ENCODE peak calls at places on chromosomes 16 and 17, in ten cellular contexts. One of them, this sample, is unnamed.

GRCh38 chr16:88886915-88887521 is 20.6 kb upstream of the PABPN1L start:
- DNase-seq in kidney epithelial cell: no peak
- DNase-seq in immature natural killer cell: no peak
- DNase-seq in AG10803: peak
- DNase-seq in lung: peak
- DNase-seq in activated T-helper 2 cell treated with anti-CD3 and anti-CD28 coated beads, Interferon-gamma antibody, Interleukin-2, Interleukin-4, amounts not matched to agents 10 μg/mL and 5 μg/mL and 100 μg/mL, durations not matched to agents 14 hours and 24 hours and 36 hours: no peak
- DNase-seq in GOT3: no peak
- DNase-seq in activated naive CD8-positive, alpha-beta T cell treated with anti-CD3 and anti-CD28 coated beads, Interleukin-2, amount 50 U/mL, for 16 hours: no peak
- DNase-seq in ascending aorta: no peak
- DNase-seq in T-cell: no peak
- DNase-seq in this sample: peak

GRCh38 chr17:69651921-69652320 is 237.4 kb downstream of the MAP2K6 start:
- DNase-seq in kidney epithelial cell: no peak
- DNase-seq in immature natural killer cell: no peak
- DNase-seq in AG10803: peak
- DNase-seq in lung: no peak
- DNase-seq in activated T-helper 2 cell treated with anti-CD3 and anti-CD28 coated beads, Interferon-gamma antibody, Interleukin-2, Interleukin-4, amounts not matched to agents 10 μg/mL and 5 μg/mL and 100 μg/mL, durations not matched to agents 14 hours and 24 hours and 36 hours: no peak
- DNase-seq in GOT3: no peak
- DNase-seq in activated naive CD8-positive, alpha-beta T cell treated with anti-CD3 and anti-CD28 coated beads, Interleukin-2, amount 50 U/mL, for 16 hours: no peak
- DNase-seq in ascending aorta: no peak
- DNase-seq in T-cell: no peak
- DNase-seq in this sample: no peak

GRCh38 chr17:17518019-17518418 is 21.8 kb upstream of the RASD1 start:
- DNase-seq in kidney epithelial cell: no peak
- DNase-seq in immature natural killer cell: no peak
- DNase-seq in AG10803: no peak
- DNase-seq in lung: no peak
- DNase-seq in activated T-helper 2 cell treated with anti-CD3 and anti-CD28 coated beads, Interferon-gamma antibody, Interleukin-2, Interleukin-4, amounts not matched to agents 10 μg/mL and 5 μg/mL and 100 μg/mL, durations not matched to agents 14 hours and 24 hours and 36 hours: no peak
- DNase-seq in GOT3: no peak
- DNase-seq in activated naive CD8-positive, alpha-beta T cell treated with anti-CD3 and anti-CD28 coated beads, Interleukin-2, amount 50 U/mL, for 16 hours: no peak
- DNase-seq in ascending aorta: no peak
- DNase-seq in T-cell: no peak
- DNase-seq in this sample: no peak

GRCh38 chr17:71114911-71115668 is 945.8 kb downstream of the KCNJ2 start:
- DNase-seq in kidney epithelial cell: no peak
- DNase-seq in immature natural killer cell: no peak
- DNase-seq in AG10803: no peak
- DNase-seq in lung: no peak
- DNase-seq in activated T-helper 2 cell treated with anti-CD3 and anti-CD28 coated beads, Interferon-gamma antibody, Interleukin-2, Interleukin-4, amounts not matched to agents 10 μg/mL and 5 μg/mL and 100 μg/mL, durations not matched to agents 14 hours and 24 hours and 36 hours: no peak
- DNase-seq in GOT3: no peak
- DNase-seq in activated naive CD8-positive, alpha-beta T cell treated with anti-CD3 and anti-CD28 coated beads, Interleukin-2, amount 50 U/mL, for 16 hours: no peak
- DNase-seq in ascending aorta: no peak
- DNase-seq in T-cell: no peak
- DNase-seq in this sample: no peak

GRCh38 chr17:83128306-83129240 is 49.2 kb downstream of the METRNL start:
- DNase-seq in kidney epithelial cell: no peak
- DNase-seq in immature natural killer cell: no peak
- DNase-seq in AG10803: no peak
- DNase-seq in lung: no peak
- DNase-seq in activated T-helper 2 cell treated with anti-CD3 and anti-CD28 coated beads, Interferon-gamma antibody, Interleukin-2, Interleukin-4, amounts not matched to agents 10 μg/mL and 5 μg/mL and 100 μg/mL, durations not matched to agents 14 hours and 24 hours and 36 hours: no peak
- DNase-seq in GOT3: no peak
- DNase-seq in activated naive CD8-positive, alpha-beta T cell treated with anti-CD3 and anti-CD28 coated beads, Interleukin-2, amount 50 U/mL, for 16 hours: no peak
- DNase-seq in ascending aorta: peak
- DNase-seq in T-cell: no peak
- DNase-seq in this sample: no peak

GRCh38 chr16:89018605-89019158 is 41.7 kb upstream of the CBFA2T3 start:
- DNase-seq in kidney epithelial cell: no peak
- DNase-seq in immature natural killer cell: no peak
- DNase-seq in AG10803: peak
- DNase-seq in lung: no peak
- DNase-seq in activated T-helper 2 cell treated with anti-CD3 and anti-CD28 coated beads, Interferon-gamma antibody, Interleukin-2, Interleukin-4, amounts not matched to agents 10 μg/mL and 5 μg/mL and 100 μg/mL, durations not matched to agents 14 hours and 24 hours and 36 hours: no peak
- DNase-seq in GOT3: no peak
- DNase-seq in activated naive CD8-positive, alpha-beta T cell treated with anti-CD3 and anti-CD28 coated beads, Interleukin-2, amount 50 U/mL, for 16 hours: no peak
- DNase-seq in ascending aorta: no peak
- DNase-seq in T-cell: no peak
- DNase-seq in this sample: no peak

GRCh38 chr17:18356624-18357023 is 6.7 kb downstream of the SHMT1 start:
- DNase-seq in kidney epithelial cell: no peak
- DNase-seq in immature natural killer cell: no peak
- DNase-seq in AG10803: peak
- DNase-seq in lung: peak
- DNase-seq in activated T-helper 2 cell treated with anti-CD3 and anti-CD28 coated beads, Interferon-gamma antibody, Interleukin-2, Interleukin-4, amounts not matched to agents 10 μg/mL and 5 μg/mL and 100 μg/mL, durations not matched to agents 14 hours and 24 hours and 36 hours: no peak
- DNase-seq in GOT3: no peak
- DNase-seq in activated naive CD8-positive, alpha-beta T cell treated with anti-CD3 and anti-CD28 coated beads, Interleukin-2, amount 50 U/mL, for 16 hours: no peak
- DNase-seq in ascending aorta: no peak
- DNase-seq in T-cell: no peak
- DNase-seq in this sample: no peak

GRCh38 chr17:18026408-18026776 is 12.6 kb downstream of the ATPAF2 start:
- DNase-seq in kidney epithelial cell: no peak
- DNase-seq in immature natural killer cell: peak
- DNase-seq in AG10803: peak
- DNase-seq in lung: no peak
- DNase-seq in activated T-helper 2 cell treated with anti-CD3 and anti-CD28 coated beads, Interferon-gamma antibody, Interleukin-2, Interleukin-4, amounts not matched to agents 10 μg/mL and 5 μg/mL and 100 μg/mL, durations not matched to agents 14 hours and 24 hours and 36 hours: no peak
- DNase-seq in GOT3: peak
- DNase-seq in activated naive CD8-positive, alpha-beta T cell treated with anti-CD3 and anti-CD28 coated beads, Interleukin-2, amount 50 U/mL, for 16 hours: no peak
- DNase-seq in ascending aorta: peak
- DNase-seq in T-cell: peak
- DNase-seq in this sample: no peak

GRCh38 chr17:32936894-32937500 is 9.0 kb downstream of the TMEM98 start:
- DNase-seq in kidney epithelial cell: peak
- DNase-seq in immature natural killer cell: peak
- DNase-seq in AG10803: peak
- DNase-seq in lung: peak
- DNase-seq in activated T-helper 2 cell treated with anti-CD3 and anti-CD28 coated beads, Interferon-gamma antibody, Interleukin-2, Interleukin-4, amounts not matched to agents 10 μg/mL and 5 μg/mL and 100 μg/mL, durations not matched to agents 14 hours and 24 hours and 36 hours: peak
- DNase-seq in GOT3: no peak
- DNase-seq in activated naive CD8-positive, alpha-beta T cell treated with anti-CD3 and anti-CD28 coated beads, Interleukin-2, amount 50 U/mL, for 16 hours: peak
- DNase-seq in ascending aorta: peak
- DNase-seq in T-cell: peak
- DNase-seq in this sample: peak

GRCh38 chr17:79939755-79940154 is 95.9 kb downstream of the TBC1D16 start:
- DNase-seq in kidney epithelial cell: no peak
- DNase-seq in immature natural killer cell: no peak
- DNase-seq in AG10803: no peak
- DNase-seq in lung: no peak
- DNase-seq in activated T-helper 2 cell treated with anti-CD3 and anti-CD28 coated beads, Interferon-gamma antibody, Interleukin-2, Interleukin-4, amounts not matched to agents 10 μg/mL and 5 μg/mL and 100 μg/mL, durations not matched to agents 14 hours and 24 hours and 36 hours: no peak
- DNase-seq in GOT3: no peak
- DNase-seq in activated naive CD8-positive, alpha-beta T cell treated with anti-CD3 and anti-CD28 coated beads, Interleukin-2, amount 50 U/mL, for 16 hours: no peak
- DNase-seq in ascending aorta: no peak
- DNase-seq in T-cell: no peak
- DNase-seq in this sample: no peak

GRCh38 chr17:45223541-45224528 is 2.1 kb downstream of the FMNL1 start:
- DNase-seq in kidney epithelial cell: no peak
- DNase-seq in immature natural killer cell: peak
- DNase-seq in AG10803: no peak
- DNase-seq in lung: no peak
- DNase-seq in activated T-helper 2 cell treated with anti-CD3 and anti-CD28 coated beads, Interferon-gamma antibody, Interleukin-2, Interleukin-4, amounts not matched to agents 10 μg/mL and 5 μg/mL and 100 μg/mL, durations not matched to agents 14 hours and 24 hours and 36 hours: peak
- DNase-seq in GOT3: no peak
- DNase-seq in activated naive CD8-positive, alpha-beta T cell treated with anti-CD3 and anti-CD28 coated beads, Interleukin-2, amount 50 U/mL, for 16 hours: no peak
- DNase-seq in ascending aorta: peak
- DNase-seq in T-cell: no peak
- DNase-seq in this sample: no peak

GRCh38 chr16:70331588-70332358 is 14.9 kb upstream of the DDX19A start:
- DNase-seq in kidney epithelial cell: no peak
- DNase-seq in immature natural killer cell: no peak
- DNase-seq in AG10803: no peak
- DNase-seq in lung: no peak
- DNase-seq in activated T-helper 2 cell treated with anti-CD3 and anti-CD28 coated beads, Interferon-gamma antibody, Interleukin-2, Interleukin-4, amounts not matched to agents 10 μg/mL and 5 μg/mL and 100 μg/mL, durations not matched to agents 14 hours and 24 hours and 36 hours: no peak
- DNase-seq in GOT3: no peak
- DNase-seq in activated naive CD8-positive, alpha-beta T cell treated with anti-CD3 and anti-CD28 coated beads, Interleukin-2, amount 50 U/mL, for 16 hours: no peak
- DNase-seq in ascending aorta: no peak
- DNase-seq in T-cell: peak
- DNase-seq in this sample: no peak

GRCh38 chr16:15644306-15644961 is 1.5 kb upstream of the MARF1 start:
- DNase-seq in kidney epithelial cell: no peak
- DNase-seq in immature natural killer cell: no peak
- DNase-seq in AG10803: peak
- DNase-seq in lung: no peak
- DNase-seq in activated T-helper 2 cell treated with anti-CD3 and anti-CD28 coated beads, Interferon-gamma antibody, Interleukin-2, Interleukin-4, amounts not matched to agents 10 μg/mL and 5 μg/mL and 100 μg/mL, durations not matched to agents 14 hours and 24 hours and 36 hours: no peak
- DNase-seq in GOT3: no peak
- DNase-seq in activated naive CD8-positive, alpha-beta T cell treated with anti-CD3 and anti-CD28 coated beads, Interleukin-2, amount 50 U/mL, for 16 hours: no peak
- DNase-seq in ascending aorta: no peak
- DNase-seq in T-cell: no peak
- DNase-seq in this sample: no peak

GRCh38 chr17:72702136-72702735 is 390.3 kb downstream of the SLC39A11 start:
- DNase-seq in kidney epithelial cell: no peak
- DNase-seq in immature natural killer cell: no peak
- DNase-seq in AG10803: peak
- DNase-seq in lung: no peak
- DNase-seq in activated T-helper 2 cell treated with anti-CD3 and anti-CD28 coated beads, Interferon-gamma antibody, Interleukin-2, Interleukin-4, amounts not matched to agents 10 μg/mL and 5 μg/mL and 100 μg/mL, durations not matched to agents 14 hours and 24 hours and 36 hours: no peak
- DNase-seq in GOT3: no peak
- DNase-seq in activated naive CD8-positive, alpha-beta T cell treated with anti-CD3 and anti-CD28 coated beads, Interleukin-2, amount 50 U/mL, for 16 hours: no peak
- DNase-seq in ascending aorta: no peak
- DNase-seq in T-cell: no peak
- DNase-seq in this sample: no peak

GRCh38 chr16:50835358-50836060 is 93.6 kb downstream of the CYLD start:
- DNase-seq in kidney epithelial cell: no peak
- DNase-seq in immature natural killer cell: no peak
- DNase-seq in AG10803: no peak
- DNase-seq in lung: no peak
- DNase-seq in activated T-helper 2 cell treated with anti-CD3 and anti-CD28 coated beads, Interferon-gamma antibody, Interleukin-2, Interleukin-4, amounts not matched to agents 10 μg/mL and 5 μg/mL and 100 μg/mL, durations not matched to agents 14 hours and 24 hours and 36 hours: no peak
- DNase-seq in GOT3: no peak
- DNase-seq in activated naive CD8-positive, alpha-beta T cell treated with anti-CD3 and anti-CD28 coated beads, Interleukin-2, amount 50 U/mL, for 16 hours: no peak
- DNase-seq in ascending aorta: peak
- DNase-seq in T-cell: no peak
- DNase-seq in this sample: peak

GRCh38 chr17:57995076-57995956 is 7.3 kb upstream of the VEZF1 start:
- DNase-seq in kidney epithelial cell: no peak
- DNase-seq in immature natural killer cell: peak
- DNase-seq in AG10803: peak
- DNase-seq in lung: peak
- DNase-seq in activated T-helper 2 cell treated with anti-CD3 and anti-CD28 coated beads, Interferon-gamma antibody, Interleukin-2, Interleukin-4, amounts not matched to agents 10 μg/mL and 5 μg/mL and 100 μg/mL, durations not matched to agents 14 hours and 24 hours and 36 hours: peak
- DNase-seq in GOT3: peak
- DNase-seq in activated naive CD8-positive, alpha-beta T cell treated with anti-CD3 and anti-CD28 coated beads, Interleukin-2, amount 50 U/mL, for 16 hours: no peak
- DNase-seq in ascending aorta: peak
- DNase-seq in T-cell: peak
- DNase-seq in this sample: peak